ENCODE peak calls at places on chromosome 12, in eight cellular contexts. One of them, this sample, is unnamed.
A peak's percentile ranks its signal among the peaks of the same experiment; 100 is the strongest.

GRCh38 chr12:87464565-87464964 is 564.6 kb downstream of the C12orf50 start:
- DNase-seq in glutamatergic neuron: no peak
- DNase-seq in prostate gland: no peak
- DNase-seq in IMR-90: no peak
- DNase-seq in heart right ventricle: no peak
- DNase-seq in NB4: no peak
- DNase-seq in HCT116: no peak
- DNase-seq in Calu3: no peak
- DNase-seq in this sample: no peak

GRCh38 chr12:3725267-3726115 is 27.4 kb downstream of the CRACR2A start:
- DNase-seq in IMR-90: no peak
- DNase-seq in Calu3: no peak
- DNase-seq in prostate gland: no peak
- DNase-seq in heart right ventricle: no peak
- DNase-seq in glutamatergic neuron: no peak
- DNase-seq in NB4: no peak
- DNase-seq in HCT116: no peak
- DNase-seq in this sample: peak; percentile 17

GRCh38 chr12:94753071-94753779 is 102.9 kb upstream of the TMCC3 start:
- DNase-seq in NB4: peak; percentile 36
- DNase-seq in Calu3: no peak
- DNase-seq in HCT116: no peak
- DNase-seq in heart right ventricle: no peak
- DNase-seq in prostate gland: no peak
- DNase-seq in glutamatergic neuron: no peak
- DNase-seq in IMR-90: no peak
- DNase-seq in this sample: no peak

GRCh38 chr12:75438052-75438754 is 42.4 kb upstream of the GLIPR1 start:
- DNase-seq in glutamatergic neuron: no peak
- DNase-seq in IMR-90: no peak
- DNase-seq in NB4: no peak
- DNase-seq in HCT116: no peak
- DNase-seq in prostate gland: no peak
- DNase-seq in heart right ventricle: no peak
- DNase-seq in Calu3: no peak
- DNase-seq in this sample: no peak

GRCh38 chr12:65881348-65881961 is 57.2 kb downstream of the HMGA2 start:
- DNase-seq in heart right ventricle: peak; percentile 14
- DNase-seq in NB4: peak; percentile 36
- DNase-seq in IMR-90: peak; percentile 75
- DNase-seq in HCT116: no peak
- DNase-seq in glutamatergic neuron: no peak
- DNase-seq in Calu3: no peak
- DNase-seq in prostate gland: no peak
- DNase-seq in this sample: peak; percentile 89

GRCh38 chr12:132521726-132522292 is 31.9 kb downstream of the FBRSL1 start:
- DNase-seq in heart right ventricle: no peak
- DNase-seq in NB4: no peak
- DNase-seq in HCT116: no peak
- DNase-seq in glutamatergic neuron: no peak
- DNase-seq in IMR-90: no peak
- DNase-seq in prostate gland: no peak
- DNase-seq in Calu3: no peak
- DNase-seq in this sample: no peak

GRCh38 chr12:128796439-128797118 is 27.2 kb downstream of the SLC15A4 start:
- DNase-seq in Calu3: no peak
- DNase-seq in NB4: no peak
- DNase-seq in glutamatergic neuron: no peak
- DNase-seq in HCT116: no peak
- DNase-seq in heart right ventricle: no peak
- DNase-seq in prostate gland: no peak
- DNase-seq in IMR-90: no peak
- DNase-seq in this sample: no peak

GRCh38 chr12:7162691-7163114 is 26.8 kb upstream of the PEX5 start:
- DNase-seq in IMR-90: no peak
- DNase-seq in glutamatergic neuron: no peak
- DNase-seq in NB4: no peak
- DNase-seq in Calu3: peak; percentile 75
- DNase-seq in HCT116: peak; percentile 76
- DNase-seq in heart right ventricle: no peak
- DNase-seq in prostate gland: peak; percentile 24
- DNase-seq in this sample: no peak

GRCh38 chr12:105253882-105254513 is 18.0 kb upstream of the APPL2 start:
- DNase-seq in heart right ventricle: no peak
- DNase-seq in IMR-90: peak; percentile 73
- DNase-seq in Calu3: peak; percentile 12
- DNase-seq in glutamatergic neuron: no peak
- DNase-seq in HCT116: no peak
- DNase-seq in prostate gland: no peak
- DNase-seq in NB4: no peak
- DNase-seq in this sample: peak; percentile 89

GRCh38 chr12:105259226-105259625 is 23.3 kb upstream of the APPL2 start:
- DNase-seq in HCT116: no peak
- DNase-seq in glutamatergic neuron: no peak
- DNase-seq in prostate gland: no peak
- DNase-seq in NB4: no peak
- DNase-seq in IMR-90: no peak
- DNase-seq in Calu3: no peak
- DNase-seq in heart right ventricle: no peak
- DNase-seq in this sample: no peak

GRCh38 chr12:105256921-105257320 is 20.9 kb upstream of the APPL2 start:
- DNase-seq in NB4: no peak
- DNase-seq in Calu3: no peak
- DNase-seq in glutamatergic neuron: no peak
- DNase-seq in IMR-90: peak; percentile 89
- DNase-seq in HCT116: no peak
- DNase-seq in prostate gland: no peak
- DNase-seq in heart right ventricle: no peak
- DNase-seq in this sample: peak; percentile 95

GRCh38 chr12:105256011-105256410 is 20.0 kb upstream of the APPL2 start:
- DNase-seq in glutamatergic neuron: no peak
- DNase-seq in Calu3: no peak
- DNase-seq in HCT116: no peak
- DNase-seq in NB4: no peak
- DNase-seq in heart right ventricle: no peak
- DNase-seq in prostate gland: no peak
- DNase-seq in IMR-90: peak; percentile 34
- DNase-seq in this sample: peak; percentile 42

DNA sequence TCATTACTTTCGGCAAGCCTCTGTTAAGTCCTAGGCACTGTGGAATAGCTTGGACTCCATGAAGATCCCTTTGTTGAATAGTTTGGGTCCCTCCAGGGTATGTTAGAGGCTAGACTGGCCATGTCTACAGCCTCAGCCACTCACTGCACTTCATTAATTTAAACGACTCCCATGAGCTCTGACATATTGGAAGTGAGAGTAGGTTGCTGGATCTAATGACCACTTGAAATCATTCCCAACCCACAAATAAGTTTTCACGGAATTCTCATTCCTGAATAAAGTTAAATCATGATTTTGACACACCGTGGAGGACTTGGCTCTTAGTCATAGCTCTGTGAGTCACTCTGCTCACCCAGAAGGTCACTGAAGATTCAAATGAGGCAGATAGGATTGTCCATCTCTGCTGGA is 21.4 kb upstream of the APPL2 start:
- DNase-seq in heart right ventricle: no peak
- DNase-seq in NB4: no peak
- DNase-seq in glutamatergic neuron: no peak
- DNase-seq in prostate gland: no peak
- DNase-seq in Calu3: no peak
- DNase-seq in HCT116: no peak
- DNase-seq in IMR-90: peak; percentile 90
- DNase-seq in this sample: peak; percentile 97
- TF ChIP-seq CTCF in heart right ventricle: no peak
- TF ChIP-seq CTCF in NB4: no peak
- TF ChIP-seq CTCF in glutamatergic neuron: no peak
- TF ChIP-seq CTCF in prostate gland: no peak
- TF ChIP-seq CTCF in Calu3: no peak
- TF ChIP-seq CTCF in HCT116: no peak
- TF ChIP-seq CTCF in IMR-90: no peak
- TF ChIP-seq CTCF in this sample: no peak

GRCh38 chr12:125346361-125346760 is 281.1 kb downstream of the AACS start:
- DNase-seq in Calu3: no peak
- DNase-seq in IMR-90: no peak
- DNase-seq in heart right ventricle: no peak
- DNase-seq in NB4: peak; percentile 11
- DNase-seq in prostate gland: no peak
- DNase-seq in HCT116: no peak
- DNase-seq in glutamatergic neuron: no peak
- DNase-seq in this sample: no peak
- TF ChIP-seq CTCF in Calu3: no peak
- TF ChIP-seq CTCF in IMR-90: no peak
- TF ChIP-seq CTCF in heart right ventricle: no peak
- TF ChIP-seq CTCF in NB4: no peak
- TF ChIP-seq CTCF in prostate gland: no peak
- TF ChIP-seq CTCF in HCT116: no peak
- TF ChIP-seq CTCF in glutamatergic neuron: no peak
- TF ChIP-seq CTCF in this sample: no peak

GRCh38 chr12:47941475-47942326 is 21.7 kb upstream of the TMEM106C start:
- DNase-seq in IMR-90: no peak
- DNase-seq in glutamatergic neuron: no peak
- DNase-seq in HCT116: no peak
- DNase-seq in prostate gland: no peak
- DNase-seq in heart right ventricle: no peak
- DNase-seq in NB4: no peak
- DNase-seq in Calu3: no peak
- DNase-seq in this sample: no peak

GRCh38 chr12:47944685-47945340 is 18.6 kb upstream of the TMEM106C start:
- DNase-seq in prostate gland: no peak
- DNase-seq in heart right ventricle: no peak
- DNase-seq in Calu3: no peak
- DNase-seq in NB4: no peak
- DNase-seq in HCT116: no peak
- DNase-seq in IMR-90: no peak
- DNase-seq in glutamatergic neuron: no peak
- DNase-seq in this sample: no peak

GRCh38 chr12:47943492-47944359 is 19.7 kb upstream of the TMEM106C start:
- DNase-seq in IMR-90: no peak
- DNase-seq in glutamatergic neuron: no peak
- DNase-seq in heart right ventricle: no peak
- DNase-seq in prostate gland: no peak
- DNase-seq in HCT116: peak; percentile 16
- DNase-seq in NB4: no peak
- DNase-seq in Calu3: no peak
- DNase-seq in this sample: no peak

GRCh38 chr12:47940773-47941474 is 22.5 kb upstream of the TMEM106C start:
- DNase-seq in heart right ventricle: no peak
- DNase-seq in prostate gland: no peak
- DNase-seq in HCT116: no peak
- DNase-seq in Calu3: no peak
- DNase-seq in glutamatergic neuron: no peak
- DNase-seq in IMR-90: no peak
- DNase-seq in NB4: no peak
- DNase-seq in this sample: no peak

DNA sequence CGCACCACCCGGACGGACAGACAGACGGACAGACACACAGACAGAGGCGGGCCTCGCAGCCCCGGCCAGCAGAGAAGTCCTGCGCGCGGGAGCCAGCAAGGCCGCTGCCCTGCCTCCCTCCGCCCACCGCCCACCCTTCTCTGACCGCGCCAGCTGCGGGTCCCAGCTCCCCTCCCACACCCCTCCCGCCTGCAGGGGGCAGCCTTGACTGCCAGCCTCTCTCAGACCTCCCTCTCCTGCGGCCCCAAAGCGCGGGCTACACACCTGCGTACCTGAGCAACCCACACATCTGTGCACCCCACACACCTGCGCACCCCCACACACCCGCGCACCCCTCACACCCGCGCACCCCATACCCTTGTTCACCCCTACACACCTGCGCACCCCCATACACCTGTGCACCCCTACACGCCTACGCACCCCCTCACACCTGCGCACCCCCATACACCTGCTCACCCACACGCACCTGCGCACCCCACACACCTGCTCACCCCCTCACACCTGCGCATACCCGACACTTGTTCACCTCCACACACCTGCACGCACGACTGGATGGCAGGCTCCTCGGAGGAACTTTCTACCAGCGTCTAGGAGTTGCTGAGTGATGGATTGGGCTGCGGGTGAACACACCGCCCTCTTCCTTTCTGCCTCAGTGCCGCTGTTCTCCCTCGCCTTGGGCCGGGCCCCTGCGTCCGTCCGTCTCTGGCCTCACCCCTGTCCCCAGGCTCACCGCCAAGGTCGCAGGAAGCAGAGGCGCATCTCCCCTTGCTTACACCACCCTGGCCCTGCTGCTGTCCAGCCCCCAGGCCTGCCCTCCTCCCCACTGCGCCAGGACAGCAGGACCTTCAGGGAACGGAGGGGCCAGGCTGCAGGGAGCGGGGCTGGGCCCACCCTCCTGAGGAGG is 20.8 kb upstream of the TMEM106C start:
- DNase-seq in prostate gland: no peak
- DNase-seq in HCT116: no peak
- DNase-seq in NB4: peak; percentile 43
- DNase-seq in glutamatergic neuron: peak; percentile 85
- DNase-seq in heart right ventricle: no peak
- DNase-seq in IMR-90: no peak
- DNase-seq in Calu3: no peak
- DNase-seq in this sample: no peak
- TF ChIP-seq CTCF in prostate gland: no peak
- TF ChIP-seq CTCF in HCT116: peak; percentile 47
- TF ChIP-seq CTCF in NB4: peak; percentile 37
- TF ChIP-seq CTCF in glutamatergic neuron: peak; percentile 62
- TF ChIP-seq CTCF in heart right ventricle: no peak
- TF ChIP-seq CTCF in IMR-90: peak; percentile 19
- TF ChIP-seq CTCF in Calu3: no peak
- TF ChIP-seq CTCF in this sample: no peak

GRCh38 chr12:68789144-68789878 is 18.7 kb upstream of the MDM2 start:
- DNase-seq in HCT116: no peak
- DNase-seq in NB4: no peak
- DNase-seq in IMR-90: no peak
- DNase-seq in heart right ventricle: no peak
- DNase-seq in glutamatergic neuron: no peak
- DNase-seq in Calu3: no peak
- DNase-seq in prostate gland: no peak
- DNase-seq in this sample: no peak

GRCh38 chr12:68788554-68789143 is 19.3 kb upstream of the MDM2 start:
- DNase-seq in prostate gland: no peak
- DNase-seq in NB4: no peak
- DNase-seq in HCT116: no peak
- DNase-seq in glutamatergic neuron: no peak
- DNase-seq in IMR-90: no peak
- DNase-seq in heart right ventricle: no peak
- DNase-seq in Calu3: no peak
- DNase-seq in this sample: no peak

GRCh38 chr12:68785358-68785757 is 22.6 kb upstream of the MDM2 start:
- DNase-seq in heart right ventricle: no peak
- DNase-seq in glutamatergic neuron: no peak
- DNase-seq in HCT116: no peak
- DNase-seq in prostate gland: no peak
- DNase-seq in Calu3: no peak
- DNase-seq in NB4: peak; percentile 31
- DNase-seq in IMR-90: peak; percentile 43
- DNase-seq in this sample: no peak

GRCh38 chr12:68785823-68786222 is 22.2 kb upstream of the MDM2 start:
- DNase-seq in NB4: no peak
- DNase-seq in IMR-90: no peak
- DNase-seq in prostate gland: no peak
- DNase-seq in glutamatergic neuron: no peak
- DNase-seq in HCT116: no peak
- DNase-seq in Calu3: no peak
- DNase-seq in heart right ventricle: no peak
- DNase-seq in this sample: no peak

DNA sequence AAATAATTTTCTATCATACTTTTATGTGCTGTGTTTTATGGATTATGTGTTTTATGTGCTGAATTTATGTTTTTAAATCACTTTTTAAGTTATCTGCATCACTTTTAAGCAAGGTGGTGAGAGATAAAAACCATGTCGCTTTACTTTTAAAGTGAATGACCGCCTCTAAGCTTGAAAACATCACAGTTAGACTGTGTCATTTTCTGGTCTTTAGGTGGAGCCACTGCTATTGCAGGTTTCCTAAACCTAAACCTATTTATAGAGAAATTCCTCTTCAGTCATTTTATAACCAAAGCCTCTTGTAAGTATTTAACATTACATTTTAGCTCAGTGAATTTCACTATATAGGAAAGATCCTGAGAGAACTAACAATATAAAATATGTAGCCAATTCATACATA is 21.0 kb upstream of the MDM2 start:
- DNase-seq in prostate gland: no peak
- DNase-seq in glutamatergic neuron: no peak
- DNase-seq in NB4: peak; percentile 65
- DNase-seq in heart right ventricle: no peak
- DNase-seq in IMR-90: no peak
- DNase-seq in HCT116: no peak
- DNase-seq in Calu3: no peak
- DNase-seq in this sample: no peak
- TF ChIP-seq CTCF in prostate gland: peak; percentile 26
- TF ChIP-seq CTCF in glutamatergic neuron: no peak
- TF ChIP-seq CTCF in NB4: peak; percentile 20
- TF ChIP-seq CTCF in heart right ventricle: no peak
- TF ChIP-seq CTCF in IMR-90: peak; percentile 12
- TF ChIP-seq CTCF in HCT116: peak; percentile 20
- TF ChIP-seq CTCF in Calu3: no peak
- TF ChIP-seq CTCF in this sample: no peak